ENCODE peak calls at places on chromosomes 6 and 20, in six cellular contexts. One of them, this sample, is unnamed.

GRCh38 chr6:129621252-129621651 is 88.7 kb downstream of the ARHGAP18 start:
- DNase-seq in K562: peak; percentile 10
- DNase-seq in HepG2: peak; percentile 58
- DNase-seq in SK-N-SH: no peak
- DNase-seq in H1: no peak
- DNase-seq in GM12892: peak; percentile 9
- DNase-seq in this sample: no peak

GRCh38 chr20:36182604-36183154 is 28.1 kb downstream of the EPB41L1 start:
- DNase-seq in K562: no peak
- DNase-seq in HepG2: peak; percentile 84
- DNase-seq in SK-N-SH: no peak
- DNase-seq in H1: no peak
- DNase-seq in GM12892: no peak
- DNase-seq in this sample: no peak

GRCh38 chr20:59820204-59821041 is 113.0 kb downstream of the SYCP2 start:
- DNase-seq in K562: no peak
- DNase-seq in HepG2: no peak
- DNase-seq in SK-N-SH: peak; percentile 24
- DNase-seq in H1: no peak
- DNase-seq in GM12892: no peak
- DNase-seq in this sample: no peak

GRCh38 chr6:3455490-3456394 is 1.1 kb downstream of the SLC22A23 start:
- DNase-seq in K562: peak; percentile 41
- DNase-seq in HepG2: peak; percentile 38
- DNase-seq in SK-N-SH: peak; percentile 53
- DNase-seq in H1: no peak
- DNase-seq in GM12892: peak; percentile 24
- DNase-seq in this sample: no peak

GRCh38 chr20:14881518-14881917 is 544.1 kb upstream of the FLRT3 start:
- DNase-seq in K562: no peak
- DNase-seq in HepG2: no peak
- DNase-seq in SK-N-SH: no peak
- DNase-seq in H1: no peak
- DNase-seq in GM12892: no peak
- DNase-seq in this sample: no peak

GRCh38 chr6:26185802-26186201 is 98.6 kb downstream of the HFE start:
- DNase-seq in K562: no peak
- DNase-seq in HepG2: no peak
- DNase-seq in SK-N-SH: no peak
- DNase-seq in H1: no peak
- DNase-seq in GM12892: no peak
- DNase-seq in this sample: no peak

GRCh38 chr6:33317668-33318425 is at the start of gene ZBTB22:
- DNase-seq in K562: peak; percentile 97
- DNase-seq in HepG2: peak; percentile 99
- DNase-seq in SK-N-SH: peak; percentile 92
- DNase-seq in H1: peak; percentile 95
- DNase-seq in GM12892: peak; percentile 79
- DNase-seq in this sample: peak; percentile 73

GRCh38 chr6:65650086-65650485 is 56.9 kb downstream of the EYS start:
- DNase-seq in K562: no peak
- DNase-seq in HepG2: no peak
- DNase-seq in SK-N-SH: no peak
- DNase-seq in H1: no peak
- DNase-seq in GM12892: no peak
- DNase-seq in this sample: no peak

GRCh38 chr20:11686900-11687543 is 230.7 kb upstream of the BTBD3 start:
- DNase-seq in K562: no peak
- DNase-seq in HepG2: no peak
- DNase-seq in SK-N-SH: no peak
- DNase-seq in H1: no peak
- DNase-seq in GM12892: no peak
- DNase-seq in this sample: no peak

GRCh38 chr6:11198663-11199603 is 33.5 kb downstream of the NEDD9 start:
- DNase-seq in K562: no peak
- DNase-seq in HepG2: no peak
- DNase-seq in SK-N-SH: no peak
- DNase-seq in H1: no peak
- DNase-seq in GM12892: no peak
- DNase-seq in this sample: peak; percentile 41
- TF ChIP-seq TAF1 in K562: no peak
- TF ChIP-seq TAF1 in HepG2: no peak
- TF ChIP-seq TAF1 in SK-N-SH: no peak
- TF ChIP-seq TAF1 in H1: no peak
- TF ChIP-seq TAF1 in GM12892: no peak
- TF ChIP-seq TAF1 in this sample: no peak

DNA sequence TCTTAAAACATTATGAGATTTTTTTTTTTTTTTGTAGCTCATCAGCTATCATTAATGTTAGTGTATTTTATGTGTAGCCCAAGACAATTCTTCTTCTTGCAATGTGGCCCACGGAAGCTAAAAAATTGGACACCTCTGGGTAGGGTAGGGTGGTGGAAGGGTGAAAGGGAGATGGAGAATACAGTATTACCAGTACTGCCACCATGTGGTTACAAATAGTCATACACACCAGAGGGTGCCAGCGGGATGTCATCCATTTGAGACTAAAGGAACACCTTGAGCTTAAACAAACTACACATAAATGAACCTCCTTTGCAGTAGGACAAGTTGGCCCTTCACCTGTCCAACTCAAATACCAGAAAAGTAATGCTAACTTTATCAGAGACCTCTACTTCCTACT is 601.9 kb downstream of the HTR1B start:
- DNase-seq in K562: no peak
- DNase-seq in HepG2: peak; percentile 21
- DNase-seq in SK-N-SH: peak; percentile 16
- DNase-seq in H1: no peak
- DNase-seq in GM12892: no peak
- DNase-seq in this sample: no peak
- TF ChIP-seq TAF1 in K562: no peak
- TF ChIP-seq TAF1 in HepG2: no peak
- TF ChIP-seq TAF1 in SK-N-SH: no peak
- TF ChIP-seq TAF1 in H1: no peak
- TF ChIP-seq TAF1 in GM12892: no peak
- TF ChIP-seq TAF1 in this sample: no peak

GRCh38 chr6:110625883-110626282 is 149.5 kb upstream of the SLC22A16 start:
- DNase-seq in K562: no peak
- DNase-seq in HepG2: no peak
- DNase-seq in SK-N-SH: no peak
- DNase-seq in H1: no peak
- DNase-seq in GM12892: no peak
- DNase-seq in this sample: no peak

GRCh38 chr6:110622912-110623578 is 146.6 kb upstream of the SLC22A16 start:
- DNase-seq in K562: no peak
- DNase-seq in HepG2: no peak
- DNase-seq in SK-N-SH: no peak
- DNase-seq in H1: no peak
- DNase-seq in GM12892: no peak
- DNase-seq in this sample: no peak

GRCh38 chr6:110629153-110629552 is 152.7 kb upstream of the SLC22A16 start:
- DNase-seq in K562: no peak
- DNase-seq in HepG2: no peak
- DNase-seq in SK-N-SH: no peak
- DNase-seq in H1: no peak
- DNase-seq in GM12892: no peak
- DNase-seq in this sample: no peak

GRCh38 chr6:110626442-110626841 is 150.0 kb upstream of the SLC22A16 start:
- DNase-seq in K562: no peak
- DNase-seq in HepG2: peak; percentile 6
- DNase-seq in SK-N-SH: no peak
- DNase-seq in H1: no peak
- DNase-seq in GM12892: no peak
- DNase-seq in this sample: no peak

GRCh38 chr6:110628330-110628729 is 151.9 kb upstream of the SLC22A16 start:
- DNase-seq in K562: no peak
- DNase-seq in HepG2: no peak
- DNase-seq in SK-N-SH: no peak
- DNase-seq in H1: no peak
- DNase-seq in GM12892: no peak
- DNase-seq in this sample: no peak
- TF ChIP-seq TAF1 in K562: no peak
- TF ChIP-seq TAF1 in HepG2: no peak
- TF ChIP-seq TAF1 in SK-N-SH: no peak
- TF ChIP-seq TAF1 in H1: no peak
- TF ChIP-seq TAF1 in GM12892: no peak
- TF ChIP-seq TAF1 in this sample: no peak

DNA sequence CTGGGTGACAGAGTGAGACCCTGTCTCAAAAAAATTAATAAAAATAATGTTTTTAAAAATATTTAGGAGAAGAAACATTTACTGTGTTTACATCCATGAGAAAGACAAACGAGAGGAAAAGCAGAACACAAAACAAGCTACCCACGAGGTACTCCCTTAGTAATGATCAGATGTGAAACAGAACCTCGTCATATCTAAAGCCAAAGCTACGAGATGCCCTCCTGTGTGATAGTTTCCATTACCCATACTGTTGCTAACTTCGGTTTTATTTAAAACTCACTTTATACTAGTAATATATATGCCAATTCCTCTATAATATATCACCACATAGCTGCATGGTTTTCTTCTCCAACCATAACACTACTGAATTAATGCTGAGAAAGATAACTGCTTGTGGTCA is 21.1 kb downstream of the SUMO4 start:
- DNase-seq in K562: no peak
- DNase-seq in HepG2: no peak
- DNase-seq in SK-N-SH: no peak
- DNase-seq in H1: no peak
- DNase-seq in GM12892: no peak
- DNase-seq in this sample: no peak
- TF ChIP-seq TAF1 in K562: no peak
- TF ChIP-seq TAF1 in HepG2: no peak
- TF ChIP-seq TAF1 in SK-N-SH: no peak
- TF ChIP-seq TAF1 in H1: no peak
- TF ChIP-seq TAF1 in GM12892: no peak
- TF ChIP-seq TAF1 in this sample: no peak

GRCh38 chr6:39296745-39297640 is 17.2 kb downstream of the KCNK17 start:
- DNase-seq in K562: no peak
- DNase-seq in HepG2: no peak
- DNase-seq in SK-N-SH: peak; percentile 77
- DNase-seq in H1: no peak
- DNase-seq in GM12892: no peak
- DNase-seq in this sample: no peak
- TF ChIP-seq TAF1 in K562: no peak
- TF ChIP-seq TAF1 in HepG2: no peak
- TF ChIP-seq TAF1 in SK-N-SH: no peak
- TF ChIP-seq TAF1 in H1: no peak
- TF ChIP-seq TAF1 in GM12892: no peak
- TF ChIP-seq TAF1 in this sample: no peak

GRCh38 chr20:58625585-58625984 is 25.5 kb upstream of the STX16 start:
- DNase-seq in K562: no peak
- DNase-seq in HepG2: no peak
- DNase-seq in SK-N-SH: no peak
- DNase-seq in H1: no peak
- DNase-seq in GM12892: no peak
- DNase-seq in this sample: no peak
- TF ChIP-seq TAF1 in K562: no peak
- TF ChIP-seq TAF1 in HepG2: no peak
- TF ChIP-seq TAF1 in SK-N-SH: no peak
- TF ChIP-seq TAF1 in H1: no peak
- TF ChIP-seq TAF1 in GM12892: no peak
- TF ChIP-seq TAF1 in this sample: no peak